ENCODE peak calls at places on chromosomes 11 and 22, in five cellular contexts. O is ovary, Q is endothelial cell of umbilical vein, S is fibroblast of mammary gland, F is Calu3. G is an unnamed sample.

GRCh38 chr11:20627026-20627425 is 27.6 kb downstream of the SLC6A5 start:
- DNase-seq in F (no peak), S (no peak), O (no peak), Q (no peak), G (no peak)

GRCh38 chr11:112795142-112795815 is 165.9 kb upstream of the NCAM1 start:
- DNase-seq in F (peak; percentile 70), Q (no peak), S (peak; percentile 49), O (no peak), G (peak; percentile 25)

GRCh38 chr11:65834202-65834601 is 439 bp downstream of the SNX32 start:
- DNase-seq in Q (no peak), F (no peak), O (no peak), S (no peak), G (no peak)

GRCh38 chr11:2800655-2801531 is 84.7 kb downstream of the CDKN1C start:
- DNase-seq in F (no peak), O (peak; percentile 25), Q (no peak), S (no peak), G (no peak)

GRCh38 chr22:25658641-25659040 is 83.3 kb upstream of the MYO18B start:
- DNase-seq in Q (no peak), O (peak; percentile 47), S (peak; percentile 34), F (no peak), G (no peak)

GRCh38 chr22:41264408-41264941 is 21.5 kb downstream of the RANGAP1 start:
- DNase-seq in Q (no peak), S (no peak), F (no peak), O (no peak), G (no peak)

GRCh38 chr11:2298795-2299747 is 2.6 kb downstream of the C11orf21 start:
- DNase-seq in F (peak; percentile 69), S (no peak), Q (no peak), O (peak; percentile 15), G (no peak)

GRCh38 chr11:128522943-128523518 is 64.3 kb downstream of the ETS1 start:
- DNase-seq in F (no peak), Q (no peak), O (no peak), S (no peak), G (no peak)

GRCh38 chr11:45470151-45471001 is 184.2 kb upstream of the SYT13 start:
- DNase-seq in O (peak; percentile 75), S (peak; percentile 86), F (no peak), Q (no peak), G (peak; percentile 14)

GRCh38 chr11:95373241-95373640 is 142.2 kb upstream of the SESN3 start:
- DNase-seq in F (no peak), Q (no peak), S (no peak), O (no peak), G (no peak)

GRCh38 chr22:30327864-30328345 is 1.2 kb upstream of the TBC1D10A start:
- DNase-seq in O (no peak), F (peak; percentile 63), Q (no peak), S (no peak), G (peak; percentile 43)

GRCh38 chr11:44814881-44815592 is 88.3 kb downstream of the TSPAN18 start:
- DNase-seq in S (peak; percentile 56), O (no peak), F (no peak), Q (no peak), G (peak; percentile 7)

GRCh38 chr11:63838150-63838681 is 694 bp upstream of the MARK2 start:
- DNase-seq in O (peak; percentile 58), F (peak; percentile 11), Q (no peak), S (no peak), G (no peak)

GRCh38 chr11:12986194-12986898 is 22.8 kb upstream of the RASSF10 start:
- DNase-seq in O (no peak), S (no peak), Q (no peak), F (no peak), G (no peak)

GRCh38 chr11:126892781-126893180 is 107.8 kb downstream of the KIRREL3 start:
- DNase-seq in Q (no peak), S (no peak), O (no peak), F (no peak), G (no peak)

GRCh38 chr11:57499413-57499982 is 16.0 kb downstream of the SLC43A1 start:
- DNase-seq in F (peak; percentile 94), O (peak; percentile 99), S (peak; percentile 86), Q (peak; percentile 97), G (peak; percentile 97)

GRCh38 chr11:113538801-113539200 is 63.6 kb upstream of the DRD2 start:
- DNase-seq in F (no peak), O (no peak), Q (no peak), S (no peak), G (no peak)

GRCh38 chr11:8928981-8929615 is 3.6 kb downstream of the C11orf16 start:
- DNase-seq in F (no peak), O (no peak), Q (no peak), S (peak; percentile 24), G (peak; percentile 51)

GRCh38 chr11:74380746-74381439 is 17.3 kb downstream of the PGM2L1 start:
- DNase-seq in F (peak; percentile 62), O (no peak), S (no peak), Q (no peak), G (no peak)

GRCh38 chr11:5118893-5119292 is 19.3 kb downstream of the OR52A5 start:
- DNase-seq in O (no peak), F (no peak), Q (no peak), S (no peak), G (no peak)

DNA sequence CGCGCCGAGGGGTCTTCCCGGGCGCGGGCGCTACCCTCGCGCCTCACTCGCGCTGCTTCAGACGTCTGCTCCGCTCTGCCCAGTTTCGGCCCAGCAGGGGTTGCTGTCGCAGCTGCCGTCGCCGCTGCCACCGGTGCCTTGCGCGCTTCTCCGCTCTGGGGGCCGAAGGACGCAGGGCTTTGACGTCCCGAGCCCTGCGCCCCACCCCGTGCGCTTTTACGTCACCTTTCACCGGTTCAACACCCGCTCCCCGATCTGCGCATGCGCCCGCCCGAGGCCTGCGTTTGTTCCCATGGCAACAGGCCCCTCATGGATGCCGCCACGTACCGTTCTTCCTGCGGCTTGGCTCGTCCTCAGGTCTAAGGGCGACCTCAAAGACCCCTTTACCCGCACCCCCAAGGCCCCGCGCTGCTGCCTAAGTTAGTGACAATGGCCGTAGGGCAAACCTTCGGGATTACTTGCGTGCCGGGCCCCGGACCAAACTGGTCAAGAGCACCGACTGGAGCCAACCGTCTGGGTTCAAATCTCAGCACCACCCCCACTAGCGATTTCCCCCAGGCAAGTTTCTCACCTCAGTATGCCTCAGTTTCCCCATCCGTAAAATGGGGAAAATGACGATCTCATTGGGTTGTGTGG is 642 bp upstream of the CDK2AP2 start:
- DNase-seq in F (peak; percentile 99), Q (peak; percentile 97), O (peak; percentile 98), S (peak; percentile 92), G (peak; percentile 97)
- TF ChIP-seq CTCF in F (no peak), Q (no peak), O (no peak), S (no peak), G (no peak)

GRCh38 chr11:76214968-76215548 is 8.8 kb upstream of the WNT11 start:
- DNase-seq in F (no peak), S (no peak), Q (no peak), O (no peak), G (no peak)
- TF ChIP-seq CTCF in F (no peak), S (no peak), Q (no peak), O (no peak), G (no peak)

GRCh38 chr11:6817668-6818067 is 18.2 kb upstream of the OR6A2 start:
- DNase-seq in F (no peak), O (no peak), S (no peak), Q (no peak), G (no peak)
- TF ChIP-seq CTCF in F (no peak), O (no peak), S (no peak), Q (no peak), G (no peak)

DNA sequence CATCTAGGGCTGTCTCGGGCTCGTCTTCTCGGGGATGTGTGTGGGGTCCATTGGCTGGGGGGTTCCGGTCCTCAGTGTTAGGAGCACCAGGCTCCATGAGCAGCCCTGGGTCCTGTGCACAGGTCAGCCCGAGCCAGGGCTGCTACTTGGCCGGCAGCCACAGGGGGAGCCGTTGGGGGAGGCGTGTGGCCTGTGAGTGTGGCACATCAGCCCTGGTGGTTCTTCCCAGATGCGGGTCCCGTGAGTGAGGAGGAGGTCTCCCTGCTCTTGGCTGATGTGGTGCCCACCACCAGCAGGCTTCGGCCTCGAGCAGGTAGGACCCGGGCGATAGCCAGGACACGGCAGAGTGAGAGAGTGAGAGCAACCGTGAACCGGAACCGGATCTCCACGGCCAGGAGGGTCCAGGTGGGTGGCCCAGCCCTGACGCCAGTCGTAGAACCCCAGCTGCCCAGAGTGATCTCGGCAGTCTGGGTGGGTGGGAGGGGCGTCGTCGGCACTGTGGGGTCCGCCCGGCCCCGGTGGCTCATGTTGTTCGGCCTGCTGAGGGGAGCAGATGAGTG is 18.5 kb downstream of the IRF7 start:
- DNase-seq in O (no peak), S (no peak), Q (no peak), F (peak; percentile 29), G (no peak)
- TF ChIP-seq CTCF in O (no peak), S (no peak), Q (peak; percentile 18), F (no peak), G (no peak)

GRCh38 chr11:4085575-4085974 is 9.0 kb upstream of the RRM1 start:
- DNase-seq in F (no peak), Q (no peak), O (no peak), S (no peak), G (no peak)

GRCh38 chr11:4090258-4090657 is 4.3 kb upstream of the RRM1 start:
- DNase-seq in Q (no peak), F (no peak), O (no peak), S (no peak), G (no peak)

GRCh38 chr11:4084406-4084805 is 10.2 kb upstream of the RRM1 start:
- DNase-seq in F (no peak), Q (no peak), S (no peak), O (no peak), G (no peak)

GRCh38 chr11:4086584-4087353 is 7.8 kb upstream of the RRM1 start:
- DNase-seq in O (no peak), F (no peak), Q (no peak), S (no peak), G (no peak)

GRCh38 chr11:4087551-4087950 is 7.0 kb upstream of the RRM1 start:
- DNase-seq in O (no peak), Q (no peak), F (no peak), S (no peak), G (peak; percentile 36)
- TF ChIP-seq CTCF in O (no peak), Q (peak; percentile 6), F (no peak), S (peak; percentile 18), G (peak; percentile 30)

GRCh38 chr11:125679397-125679796 is 1.2 kb downstream of the ACRV1 start:
- DNase-seq in Q (peak; percentile 30), S (peak; percentile 5), O (no peak), F (no peak), G (no peak)
- TF ChIP-seq CTCF in Q (no peak), S (peak; percentile 31), O (no peak), F (no peak), G (peak; percentile 25)

DNA sequence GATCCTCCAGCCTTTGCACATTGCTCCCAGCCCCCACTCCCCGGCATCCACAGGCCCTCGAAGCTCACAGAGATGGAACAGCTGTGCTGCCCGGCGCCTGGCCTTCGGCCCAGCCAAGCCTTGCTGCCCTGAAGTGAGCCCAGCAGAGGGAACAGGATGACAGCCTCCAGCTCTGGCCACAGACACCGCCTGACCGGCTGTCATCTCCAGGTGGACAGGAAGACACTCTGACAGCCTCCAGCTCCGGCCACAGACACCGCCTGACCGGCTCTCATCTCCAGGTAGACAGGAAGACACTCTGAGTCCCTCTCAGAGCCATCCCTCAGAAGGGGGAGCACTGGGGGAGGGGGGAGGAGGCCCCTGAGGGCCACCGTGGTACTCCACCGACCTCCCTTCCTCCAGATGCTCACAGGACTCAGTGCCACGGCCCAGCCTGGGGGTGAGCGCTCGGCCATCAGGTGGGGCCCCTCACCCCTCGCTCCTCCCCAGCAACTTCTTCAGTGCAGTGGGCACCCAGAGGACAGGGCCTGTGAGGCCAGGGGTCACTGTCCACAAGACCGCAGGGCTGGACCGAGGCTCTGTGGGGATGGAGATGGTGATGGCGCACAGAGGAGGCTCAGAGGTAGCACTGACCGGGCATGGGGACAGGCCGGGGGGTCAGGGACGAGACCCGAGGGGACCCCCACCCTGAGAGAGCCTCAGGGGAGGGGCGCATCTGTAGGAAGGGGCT is 58.5 kb downstream of the BRD1 start:
- DNase-seq in S (no peak), O (peak; percentile 86), Q (no peak), F (no peak), G (peak; percentile 43)
- TF ChIP-seq CTCF in S (no peak), O (no peak), Q (no peak), F (no peak), G (no peak)